ENCODE peak calls at places on chromosomes 11 and 22, in eight cellular contexts. N is activated CD4-positive, alpha-beta T cell treated with anti-CD3 and anti-CD28 coated beads for 48 hours; P is Caco-2; L is psoas muscle; X is WERI-Rb-1; W is hippocampal formation; S is choroid plexus epithelial cell; D is activated T-cell treated with anti-CD3 and anti-CD28 coated beads, Interleukin-2, amount 50 U/mL, for 1 hour. K is an unnamed sample.
A peak's percentile ranks its signal among the peaks of the same experiment; 100 is the strongest.

GRCh38 chr22:27151407-27151806 is 494.0 kb downstream of the MIAT start:
- DNase-seq in N (no peak), P (no peak), L (no peak), X (peak; percentile 17), W (no peak), S (no peak), D (no peak), K (no peak)

GRCh38 chr11:129992161-129992944 is 10.3 kb downstream of the PRDM10 start:
- DNase-seq in N (peak; percentile 58), P (peak; percentile 82), L (no peak), X (peak; percentile 62), W (no peak), S (peak; percentile 55), D (peak; percentile 50), K (peak; percentile 61)

GRCh38 chr11:111944139-111944538 is 7.0 kb downstream of the DIXDC1 start:
- DNase-seq in N (no peak), P (peak; percentile 84), L (no peak), X (no peak), W (no peak), S (peak; percentile 95), D (no peak), K (no peak)

GRCh38 chr11:82869657-82870056 is 30.6 kb downstream of the PRCP start:
- DNase-seq in N (no peak), P (no peak), L (no peak), X (no peak), W (no peak), S (no peak), D (no peak), K (no peak)

GRCh38 chr11:109728056-109728455 is 306.1 kb downstream of the C11orf87 start:
- DNase-seq in N (no peak), P (peak; percentile 56), L (no peak), X (no peak), W (no peak), S (no peak), D (no peak), K (no peak)

GRCh38 chr22:36368359-36368983 is 19.3 kb downstream of the MYH9 start:
- DNase-seq in N (peak; percentile 61), P (peak; percentile 82), L (no peak), X (no peak), W (no peak), S (peak; percentile 83), D (peak; percentile 52), K (no peak)

GRCh38 chr11:14422052-14422813 is 63.2 kb upstream of the RRAS2 start:
- DNase-seq in N (peak; percentile 6), P (peak; percentile 62), L (peak; percentile 96), X (peak; percentile 76), W (peak; percentile 24), S (peak; percentile 100), D (no peak), K (peak; percentile 74)

GRCh38 chr11:65487467-65488272 is 11.2 kb upstream of the MALAT1 start:
- DNase-seq in N (peak; percentile 67), P (peak; percentile 100), L (peak; percentile 97), X (peak; percentile 96), W (peak; percentile 100), S (peak; percentile 100), D (no peak), K (peak; percentile 100)

GRCh38 chr11:1131033-1131911 is 26.5 kb upstream of the MUC5AC start:
- DNase-seq in N (no peak), P (no peak), L (no peak), X (no peak), W (no peak), S (no peak), D (no peak), K (peak; percentile 38)

GRCh38 chr11:126830216-126830615 is 170.4 kb downstream of the KIRREL3 start:
- DNase-seq in N (no peak), P (no peak), L (no peak), X (peak; percentile 30), W (no peak), S (no peak), D (no peak), K (no peak)

GRCh38 chr11:66159585-66159984 is 89.5 kb downstream of the PACS1 start:
- DNase-seq in N (no peak), P (no peak), L (no peak), X (no peak), W (no peak), S (no peak), D (no peak), K (no peak)

GRCh38 chr22:43541462-43542407 is 129.9 kb downstream of the MPPED1 start:
- DNase-seq in N (no peak), P (no peak), L (no peak), X (no peak), W (no peak), S (no peak), D (no peak), K (no peak)

GRCh38 chr11:116993599-116993998 is 104.6 kb downstream of the SIK3 start:
- DNase-seq in N (no peak), P (no peak), L (no peak), X (no peak), W (peak; percentile 65), S (peak; percentile 53), D (peak; percentile 42), K (no peak)

GRCh38 chr11:69083531-69084247 is 35.0 kb downstream of the TPCN2 start:
- DNase-seq in N (no peak), P (no peak), L (no peak), X (no peak), W (no peak), S (no peak), D (no peak), K (no peak)